ENCODE peak calls at places on chromosome 9, in six cellular contexts. A, C, Y, W, T and V are unnamed samples.

GRCh38 chr9:18208166-18209059 is 265.5 kb upstream of the ADAMTSL1 start:
- DNase-seq in A (no peak), C (peak; percentile 29), Y (peak; percentile 58), W (peak; percentile 59), T (peak; percentile 43), V (peak; percentile 32)

GRCh38 chr9:116370587-116370986 is 217.0 kb downstream of the PAPPA start:
- DNase-seq in A (no peak), C (no peak), Y (no peak), W (peak; percentile 21), T (no peak), V (no peak)

GRCh38 chr9:86945868-86946711 is 1.2 kb downstream of the GAS1 start:
- DNase-seq in A (peak; percentile 79), C (peak; percentile 65), Y (peak; percentile 91), W (no peak), T (peak; percentile 68), V (peak; percentile 82)

GRCh38 chr9:70043689-70044449 is at the start of gene MAMDC2:
- DNase-seq in A (peak; percentile 67), C (peak; percentile 49), Y (peak; percentile 76), W (no peak), T (peak; percentile 51), V (peak; percentile 86)

GRCh38 chr9:15606667-15607472 is 54.0 kb downstream of the CCDC171 start:
- DNase-seq in A (no peak), C (peak; percentile 66), Y (no peak), W (peak; percentile 29), T (no peak), V (no peak)

GRCh38 chr9:69600314-69601047 is 71.7 kb downstream of the APBA1 start:
- DNase-seq in A (no peak), C (no peak), Y (no peak), W (no peak), T (no peak), V (no peak)

GRCh38 chr9:20382460-20383071 is 239.7 kb downstream of the MLLT3 start:
- DNase-seq in A (no peak), C (peak; percentile 54), Y (no peak), W (peak; percentile 74), T (no peak), V (no peak)

GRCh38 chr9:126587187-126588185 is 26.2 kb upstream of the LMX1B start:
- DNase-seq in A (peak; percentile 56), C (peak; percentile 19), Y (no peak), W (peak; percentile 68), T (no peak), V (peak; percentile 54)

GRCh38 chr9:134375430-134376385 is 49.5 kb downstream of the RXRA start:
- DNase-seq in A (no peak), C (peak; percentile 77), Y (no peak), W (no peak), T (no peak), V (no peak)

GRCh38 chr9:131707677-131708612 is 31.9 kb downstream of the RAPGEF1 start:
- DNase-seq in A (no peak), C (peak; percentile 67), Y (no peak), W (no peak), T (peak; percentile 72), V (peak; percentile 61)

GRCh38 chr9:113409481-113409880 is 994 bp downstream of the POLE3 start:
- DNase-seq in A (no peak), C (no peak), Y (no peak), W (no peak), T (no peak), V (no peak)

GRCh38 chr9:110021891-110022290 is 186.1 kb downstream of the C9orf152 start:
- DNase-seq in A (no peak), C (no peak), Y (no peak), W (no peak), T (no peak), V (no peak)
- H3K4me3 ChIP-seq in A (no peak overlapping the region), C (no peak overlapping the region), Y (no peak overlapping the region), W (no peak overlapping the region), T (no peak overlapping the region), V (no peak overlapping the region)

DNA sequence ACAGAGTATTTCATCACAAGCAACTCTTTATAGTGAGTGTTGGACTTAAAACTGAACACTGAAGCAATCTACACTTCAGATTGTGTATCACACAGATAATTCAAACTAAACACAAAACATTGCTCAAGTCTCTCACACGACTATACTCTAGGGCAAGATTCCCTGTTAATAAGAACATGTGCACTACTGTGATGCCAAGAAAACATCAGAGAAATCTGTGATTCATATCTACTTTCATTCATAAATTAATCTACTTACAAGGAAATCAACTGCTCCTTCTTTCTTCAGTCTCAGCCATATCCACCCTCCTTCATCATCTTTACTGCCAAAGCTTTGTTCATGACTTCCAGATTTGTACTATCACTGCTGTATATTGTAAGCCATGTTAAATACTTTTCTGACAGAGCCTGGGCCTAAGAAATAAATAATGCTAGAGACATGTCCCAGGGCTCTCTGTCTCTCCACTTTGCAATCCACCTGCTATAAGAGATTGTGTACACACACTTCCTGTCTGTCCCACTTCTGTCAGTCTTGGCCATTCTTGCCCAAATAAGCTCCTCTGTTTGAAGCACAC is 35.1 kb downstream of the CTNNAL1 start:
- DNase-seq in A (no peak), C (no peak), Y (no peak), W (no peak), T (no peak), V (no peak)
- H3K4me3 ChIP-seq in A (no peak overlapping the region), C (no peak overlapping the region), Y (no peak overlapping the region), W (no peak overlapping the region), T (no peak overlapping the region), V (no peak overlapping the region)

GRCh38 chr9:684055-684949 is 157.2 kb upstream of the DMRT1 start:
- DNase-seq in A (no peak), C (peak; percentile 89), Y (no peak), W (no peak), T (no peak), V (no peak)
- H3K4me3 ChIP-seq in A (peak overlapping the region; percentile 16), C (peak overlapping the region; percentile 52), Y (no peak overlapping the region), W (peak overlapping the region; percentile 74), T (no peak overlapping the region), V (no peak overlapping the region)

GRCh38 chr9:124594673-124595072 is 87.5 kb upstream of the NR5A1 start:
- DNase-seq in A (no peak), C (peak; percentile 34), Y (no peak), W (no peak), T (no peak), V (no peak)
- H3K4me3 ChIP-seq in A (no peak overlapping the region), C (no peak overlapping the region), Y (no peak overlapping the region), W (peak overlapping the region; percentile 3), T (no peak overlapping the region), V (no peak overlapping the region)

GRCh38 chr9:19232117-19232829 is 1.8 kb downstream of the DENND4C start:
- DNase-seq in A (no peak), C (peak; percentile 23), Y (no peak), W (no peak), T (no peak), V (no peak)

GRCh38 chr9:19232830-19233194 is 2.3 kb downstream of the DENND4C start:
- DNase-seq in A (no peak), C (peak; percentile 63), Y (no peak), W (no peak), T (no peak), V (no peak)

GRCh38 chr9:19230356-19231125 is at the start of gene DENND4C:
- DNase-seq in A (peak; percentile 79), C (peak; percentile 87), Y (peak; percentile 96), W (peak; percentile 85), T (peak; percentile 93), V (peak; percentile 91)

GRCh38 chr9:19229725-19230355 is 653 bp upstream of the DENND4C start:
- DNase-seq in A (peak; percentile 20), C (no peak), Y (peak; percentile 91), W (peak; percentile 51), T (peak; percentile 87), V (peak; percentile 90)

GRCh38 chr9:19231126-19232035 is 888 bp downstream of the DENND4C start:
- DNase-seq in A (peak; percentile 25), C (peak; percentile 15), Y (no peak), W (no peak), T (peak; percentile 70), V (no peak)
- H3K4me3 ChIP-seq in A (peak overlapping the region; percentile 98), C (peak overlapping the region; percentile 87), Y (peak overlapping the region; percentile 86), W (peak overlapping the region; percentile 92), T (peak overlapping the region; percentile 98), V (peak overlapping the region; percentile 95)

DNA sequence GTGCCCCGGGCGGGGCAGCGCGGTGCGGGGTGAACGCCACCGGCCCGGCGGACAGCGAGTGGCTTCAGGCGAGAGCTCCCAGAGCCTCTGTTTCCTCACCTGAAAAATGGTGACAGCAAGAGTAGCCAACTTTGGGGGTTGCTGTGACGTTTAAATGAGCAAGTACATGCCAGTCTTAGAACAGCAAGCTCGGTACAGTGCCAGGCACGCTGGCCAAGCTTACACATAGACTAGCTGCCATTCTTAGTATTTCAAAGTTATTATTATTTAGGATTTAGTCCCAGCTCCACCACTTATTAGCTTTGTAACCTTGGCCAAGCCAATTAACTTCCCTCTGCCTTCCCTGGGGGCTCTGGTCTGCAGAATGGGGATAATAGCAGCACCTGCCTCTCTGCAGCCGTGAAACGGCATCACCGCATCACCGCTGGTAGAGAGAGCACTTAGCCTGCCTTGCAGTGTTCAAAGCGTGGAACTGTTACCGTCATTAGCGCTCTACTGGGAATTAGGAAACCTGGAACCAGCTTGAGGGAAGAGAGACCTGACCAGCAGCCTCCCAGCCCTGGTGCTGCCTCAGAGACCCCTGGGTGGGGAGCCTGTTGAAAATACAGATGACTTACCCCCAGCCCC is at the start of gene C9orf50:
- DNase-seq in A (no peak), C (no peak), Y (no peak), W (no peak), T (no peak), V (no peak)
- H3K4me3 ChIP-seq in A (peak within 1 kb of the TSS; percentile 63), C (peak within 1 kb of the TSS; percentile 35), Y (peak within 1 kb of the TSS; percentile 38), W (peak within 1 kb of the TSS; percentile 38), T (no peak within 1 kb of the TSS), V (peak within 1 kb of the TSS; percentile 39)

GRCh38 chr9:33453999-33454660 is 6.7 kb upstream of the AQP3 start:
- DNase-seq in A (no peak), C (no peak), Y (no peak), W (no peak), T (no peak), V (no peak)

GRCh38 chr9:33452828-33453271 is 5.5 kb upstream of the AQP3 start:
- DNase-seq in A (peak; percentile 25), C (peak; percentile 83), Y (peak; percentile 91), W (peak; percentile 73), T (no peak), V (peak; percentile 86)

GRCh38 chr9:33455952-33456351 is 8.6 kb upstream of the AQP3 start:
- DNase-seq in A (no peak), C (no peak), Y (no peak), W (no peak), T (no peak), V (no peak)

GRCh38 chr9:33450747-33451146 is 3.4 kb upstream of the AQP3 start:
- DNase-seq in A (no peak), C (no peak), Y (no peak), W (no peak), T (no peak), V (no peak)

DNA sequence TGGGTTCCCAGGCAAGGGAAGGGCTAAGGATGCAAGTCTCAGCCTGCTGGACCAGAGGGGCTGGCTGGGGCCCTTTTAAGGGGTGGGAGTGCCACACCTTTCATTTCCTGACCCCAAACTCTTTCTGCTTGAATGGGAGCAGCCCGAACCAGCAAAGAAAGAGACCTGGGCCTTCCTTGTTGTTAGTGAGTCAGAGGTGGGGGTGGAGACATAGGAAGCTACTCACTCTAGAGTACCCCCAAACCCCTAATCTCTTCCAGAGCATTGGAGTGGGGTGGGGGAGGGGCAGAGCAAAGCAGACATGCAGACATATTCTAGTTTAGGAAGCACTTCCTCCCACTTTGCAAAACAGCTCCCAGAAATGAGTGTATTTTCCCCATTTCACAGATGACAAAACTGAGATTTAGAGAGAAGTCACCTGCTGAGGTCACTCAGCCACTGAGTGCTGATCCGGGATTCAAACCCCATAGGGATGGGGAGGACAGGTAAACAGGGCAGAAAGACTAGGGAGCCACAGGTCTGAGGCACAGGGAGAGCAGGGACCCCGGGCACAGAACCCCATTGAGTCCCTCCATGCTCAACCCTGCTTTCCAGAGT is 6.0 kb upstream of the AQP3 start:
- DNase-seq in A (no peak), C (no peak), Y (no peak), W (no peak), T (no peak), V (no peak)
- H3K4me3 ChIP-seq in A (no peak overlapping the region), C (no peak overlapping the region), Y (no peak overlapping the region), W (no peak overlapping the region), T (no peak overlapping the region), V (no peak overlapping the region)

GRCh38 chr9:108094676-108094993 is 605.1 kb upstream of the KLF4 start:
- DNase-seq in A (no peak), C (no peak), Y (no peak), W (no peak), T (no peak), V (no peak)
- H3K4me3 ChIP-seq in A (no peak overlapping the region), C (no peak overlapping the region), Y (no peak overlapping the region), W (no peak overlapping the region), T (no peak overlapping the region), V (no peak overlapping the region)